ENCODE peak calls at places on chromosomes 11 and 22, in four cellular contexts. G is AG08395; O is activated T-helper 1 cell treated with anti-CD3 and anti-CD28 coated beads, Interleukin-2, amount 50 U/mL, for 16 hours; Q is SJCRH30. E is an unnamed sample.

GRCh38 chr22:38012604-38013072 is 28.3 kb upstream of the SOX10 start:
- DNase-seq in G (no peak), O (no peak), Q (no peak), E (peak)

GRCh38 chr11:131584694-131585592 is 214.5 kb downstream of the NTM start:
- DNase-seq in Q (peak), O (no peak), G (no peak), E (no peak)

GRCh38 chr11:68935516-68936357 is 32.0 kb downstream of the IGHMBP2 start:
- DNase-seq in O (no peak), Q (no peak), G (no peak), E (no peak)

GRCh38 chr11:84825140-84825539 is 802.0 kb downstream of the DLG2 start:
- DNase-seq in Q (no peak), O (no peak), G (no peak), E (no peak)

GRCh38 chr11:121892131-121892681 is 223.8 kb downstream of the BLID start:
- DNase-seq in G (peak), Q (peak), O (no peak), E (peak)

GRCh38 chr11:73236879-73237278 is 18.8 kb downstream of the P2RY2 start:
- DNase-seq in G (peak), Q (peak), O (no peak), E (peak)

GRCh38 chr11:100863080-100863581 is 176.0 kb downstream of the ARHGAP42 start:
- DNase-seq in O (no peak), Q (peak), G (peak), E (peak)

GRCh38 chr22:39486951-39487825 is 14.9 kb upstream of the MIEF1 start:
- DNase-seq in Q (no peak), G (no peak), O (no peak), E (no peak)

GRCh38 chr22:44355688-44356070 is 42.9 kb upstream of the SHISAL1 start:
- DNase-seq in G (no peak), Q (no peak), O (no peak), E (no peak)

GRCh38 chr22:48569476-48570233 is 1258.0 kb downstream of the BRD1 start:
- DNase-seq in O (no peak), Q (no peak), G (no peak), E (no peak)

GRCh38 chr11:101442171-101442570 is 141.6 kb downstream of the TRPC6 start:
- DNase-seq in G (peak), Q (no peak), O (no peak), E (no peak)

GRCh38 chr11:113046866-113047265 is 85.6 kb downstream of the NCAM1 start:
- DNase-seq in O (no peak), G (no peak), Q (no peak), E (no peak)

GRCh38 chr22:31140746-31141145 is 438 bp upstream of the PLA2G3 start:
- DNase-seq in G (no peak), O (no peak), Q (no peak), E (no peak)

GRCh38 chr11:60928563-60929001 is 4.3 kb downstream of the TMEM132A start:
- DNase-seq in Q (no peak), G (no peak), O (no peak), E (no peak)

GRCh38 chr11:32792948-32793475 is 1.4 kb downstream of the CCDC73 start:
- DNase-seq in G (peak), Q (peak), O (peak), E (peak)

GRCh38 chr11:32109596-32109995 is 18.7 kb downstream of the RCN1 start:
- DNase-seq in G (no peak), Q (no peak), O (no peak), E (no peak)

GRCh38 chr11:122509899-122510298 is 145.6 kb upstream of the UBASH3B start:
- DNase-seq in G (no peak), Q (no peak), O (no peak), E (no peak)

GRCh38 chr22:42275176-42275575 is 4.7 kb upstream of the TCF20 start:
- DNase-seq in G (no peak), Q (no peak), O (no peak), E (no peak)

GRCh38 chr11:11036185-11037161 is 178.6 kb upstream of the ZBED5 start:
- DNase-seq in Q (peak), O (no peak), G (peak), E (peak)

GRCh38 chr11:8533332-8533731 is 60.7 kb downstream of the STK33 start:
- DNase-seq in O (no peak), Q (peak), G (no peak), E (no peak)

GRCh38 chr11:64206457-64207246 is at the start of gene FERMT3:
- DNase-seq in G (no peak), O (peak), Q (peak), E (no peak)

GRCh38 chr11:3712274-3712673 is 41.1 kb upstream of the CHRNA10 start:
- DNase-seq in O (no peak), Q (no peak), G (no peak), E (no peak)

GRCh38 chr11:81987829-81988472 is 745.7 kb downstream of the FAM181B start:
- DNase-seq in Q (no peak), O (no peak), G (no peak), E (no peak)

GRCh38 chr11:33237039-33237597 is 20.1 kb upstream of the HIPK3 start:
- DNase-seq in G (no peak), Q (no peak), O (no peak), E (peak)

GRCh38 chr11:121236115-121237001 is 56.2 kb upstream of the SC5D start:
- DNase-seq in Q (peak), G (no peak), O (no peak), E (peak)

GRCh38 chr11:14249121-14249963 is 109.6 kb downstream of the RRAS2 start:
- DNase-seq in Q (peak), G (peak), O (peak), E (peak)

GRCh38 chr22:49394116-49394785 is 433.4 kb downstream of the BRD1 start:
- DNase-seq in Q (no peak), G (no peak), O (no peak), E (no peak)

E was measured in myocyte.